ENCODE peak calls at places on chromosomes 11 and 22, in six cellular contexts. D is SK-N-SH, G is NB4, V is HCT116, Y is WTC11, W is GM12878. A is an unnamed sample.

GRCh38 chr11:122751298-122752070 is 86.8 kb upstream of the CRTAM start:
- DNase-seq in Y (no peak), V (no peak), W (no peak), G (peak), D (peak), A (no peak)

GRCh38 chr11:114215871-114216803 is 80.1 kb upstream of the NNMT start:
- DNase-seq in W (no peak), V (no peak), G (no peak), Y (no peak), D (no peak), A (no peak)

GRCh38 chr11:117900144-117900651 is 23.7 kb upstream of the FXYD6 start:
- DNase-seq in D (no peak), W (peak), Y (no peak), V (no peak), G (no peak), A (no peak)

GRCh38 chr11:61294717-61295595 is at the start of gene VWCE:
- DNase-seq in Y (peak), W (no peak), G (peak), V (no peak), D (peak), A (peak)

GRCh38 chr11:120908521-120909181 is 115.3 kb upstream of the TBCEL start:
- DNase-seq in G (peak), W (no peak), V (no peak), Y (no peak), D (no peak), A (no peak)

GRCh38 chr22:17903564-17904295 is 120.6 kb downstream of the MICAL3 start:
- DNase-seq in G (no peak), W (no peak), V (no peak), D (peak), Y (peak), A (no peak)

GRCh38 chr11:74380746-74381439 is 17.3 kb downstream of the PGM2L1 start:
- DNase-seq in V (no peak), G (peak), W (no peak), D (no peak), Y (no peak), A (no peak)

GRCh38 chr11:128467610-128468041 is 119.7 kb downstream of the ETS1 start:
- DNase-seq in V (peak), Y (no peak), D (no peak), G (no peak), W (no peak), A (peak)

GRCh38 chr11:115272925-115273324 is 231.3 kb downstream of the CADM1 start:
- DNase-seq in V (no peak), G (no peak), W (no peak), Y (no peak), D (no peak), A (no peak)

GRCh38 chr11:73334244-73335203 is 26.4 kb downstream of the ARHGEF17 start:
- DNase-seq in D (peak), G (peak), W (no peak), V (peak), Y (no peak), A (peak)

GRCh38 chr11:34075178-34075820 is 23.8 kb downstream of the CAPRIN1 start:
- DNase-seq in W (no peak), G (no peak), D (no peak), Y (no peak), V (peak), A (no peak)

GRCh38 chr11:67483901-67484665 is 1.3 kb downstream of the AIP start:
- DNase-seq in G (peak), D (no peak), Y (no peak), V (no peak), W (no peak), A (no peak)

GRCh38 chr11:69055212-69055586 is 6.5 kb downstream of the TPCN2 start:
- DNase-seq in W (no peak), D (no peak), Y (no peak), V (no peak), G (no peak), A (no peak)

GRCh38 chr11:116927163-116927772 is 89.8 kb upstream of the APOA1 start:
- DNase-seq in G (peak), W (no peak), D (peak), V (no peak), Y (no peak), A (no peak)

GRCh38 chr11:69791266-69791665 is 16.1 kb upstream of the FGF4 start:
- DNase-seq in D (no peak), W (no peak), G (no peak), Y (no peak), V (no peak), A (no peak)

GRCh38 chr11:34633990-34634725 is 13.3 kb downstream of the EHF start:
- DNase-seq in G (peak), W (no peak), V (no peak), Y (no peak), D (no peak), A (peak)

GRCh38 chr11:73661035-73661628 is 14.8 kb downstream of the PLEKHB1 start:
- DNase-seq in Y (peak), V (peak), W (peak), G (peak), D (peak), A (peak)

GRCh38 chr11:102592634-102593581 is 32.2 kb downstream of the MMP20 start:
- DNase-seq in Y (no peak), G (peak), W (no peak), V (peak), D (peak), A (peak)

GRCh38 chr11:121932646-121933185 is 183.3 kb downstream of the BLID start:
- DNase-seq in Y (no peak), W (no peak), G (no peak), V (no peak), D (no peak), A (no peak)

GRCh38 chr22:26324150-26324549 is 104.9 kb upstream of the ASPHD2 start:
- DNase-seq in Y (no peak), D (no peak), V (no peak), G (no peak), W (no peak), A (no peak)

GRCh38 chr11:27623945-27624523 is 76.2 kb downstream of the BDNF start:
- DNase-seq in D (no peak), G (no peak), W (no peak), V (no peak), Y (no peak), A (no peak)

GRCh38 chr11:108302121-108302785 is 79.4 kb downstream of the ATM start:
- DNase-seq in G (no peak), V (no peak), W (no peak), Y (no peak), D (no peak), A (no peak)

GRCh38 chr11:119873761-119874421 is 144.9 kb upstream of the NECTIN1 start:
- DNase-seq in Y (no peak), D (no peak), G (no peak), V (no peak), W (no peak), A (no peak)

GRCh38 chr22:27752771-27753170 is 48.8 kb downstream of the MN1 start:
- DNase-seq in D (no peak), G (no peak), V (no peak), W (no peak), Y (no peak), A (peak)

GRCh38 chr22:42830161-42830560 is 26.9 kb downstream of the ARFGAP3 start:
- DNase-seq in Y (no peak), W (no peak), V (no peak), D (no peak), G (no peak), A (no peak)

DNA sequence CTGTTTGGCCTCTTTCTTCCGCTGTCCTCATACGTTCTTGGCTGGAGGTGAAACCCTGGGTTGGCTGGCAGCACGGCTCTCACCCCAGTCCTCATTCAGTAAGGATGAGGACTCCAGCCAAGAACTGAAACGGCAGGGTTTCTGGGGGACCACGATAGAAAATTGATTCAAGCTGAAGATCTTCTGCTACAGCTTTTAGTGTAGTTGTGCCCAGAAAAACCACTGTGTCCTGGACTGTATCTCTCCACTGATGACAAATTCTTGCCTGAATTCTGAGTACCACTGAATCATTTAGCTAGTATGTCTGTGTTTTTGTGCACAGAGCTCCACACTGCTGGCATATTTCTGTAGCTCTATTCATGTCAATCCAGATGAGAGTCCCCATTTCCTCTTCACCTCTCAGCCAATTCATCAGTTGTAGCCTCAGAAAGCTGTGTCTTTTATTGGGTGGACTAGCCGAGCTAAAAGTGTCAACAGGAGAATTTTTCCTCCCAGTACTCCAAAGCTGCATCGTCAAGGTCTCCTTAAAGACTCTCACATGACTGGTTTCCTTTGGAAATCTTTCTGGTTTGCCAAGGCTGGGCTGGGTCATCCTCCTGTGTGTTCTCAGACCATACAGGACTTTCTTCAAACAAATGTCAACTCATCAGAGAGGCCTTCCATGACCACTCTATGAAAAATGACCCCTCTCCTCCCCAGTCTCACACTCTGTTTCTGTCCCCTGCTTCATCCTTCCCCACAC is 144.5 kb downstream of the LDLRAD3 start:
- DNase-seq in W (no peak), Y (no peak), G (no peak), V (no peak), D (no peak), A (no peak)
- TF ChIP-seq MAX in W (no peak), Y (no peak), G (no peak), V (no peak), D (no peak), A (no peak)

DNA sequence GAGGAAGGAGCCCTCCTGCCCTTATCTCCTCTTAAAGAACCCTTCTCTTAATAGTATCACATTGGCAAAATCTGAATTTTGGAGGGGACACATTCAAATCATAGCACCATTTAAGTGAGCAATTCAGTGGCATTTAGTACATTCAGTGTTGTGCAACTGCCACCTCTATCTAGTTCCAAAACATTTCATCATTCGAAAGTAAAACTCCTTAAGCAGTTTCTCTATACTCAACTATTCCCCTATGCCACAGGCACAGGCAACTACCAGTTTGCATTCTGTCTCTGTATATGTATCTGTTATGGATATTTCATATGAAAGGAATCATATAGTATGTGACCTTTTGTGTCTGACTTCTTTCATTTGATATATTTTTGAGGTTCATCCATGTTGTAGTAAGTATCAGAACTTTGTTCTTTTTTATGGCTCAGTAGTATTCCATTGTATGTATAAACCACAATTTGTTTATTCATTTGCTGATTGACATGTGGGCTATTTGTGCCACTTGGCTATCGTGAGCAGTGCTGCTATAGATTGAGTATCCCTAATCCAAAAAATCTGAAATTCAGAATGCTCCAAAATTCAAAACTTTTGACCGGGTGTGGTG is 22.9 kb downstream of the FAR1 start:
- DNase-seq in D (no peak), G (no peak), W (no peak), Y (no peak), V (no peak), A (no peak)
- TF ChIP-seq MAX in D (no peak), G (no peak), W (no peak), Y (no peak), V (no peak), A (no peak)

DNA sequence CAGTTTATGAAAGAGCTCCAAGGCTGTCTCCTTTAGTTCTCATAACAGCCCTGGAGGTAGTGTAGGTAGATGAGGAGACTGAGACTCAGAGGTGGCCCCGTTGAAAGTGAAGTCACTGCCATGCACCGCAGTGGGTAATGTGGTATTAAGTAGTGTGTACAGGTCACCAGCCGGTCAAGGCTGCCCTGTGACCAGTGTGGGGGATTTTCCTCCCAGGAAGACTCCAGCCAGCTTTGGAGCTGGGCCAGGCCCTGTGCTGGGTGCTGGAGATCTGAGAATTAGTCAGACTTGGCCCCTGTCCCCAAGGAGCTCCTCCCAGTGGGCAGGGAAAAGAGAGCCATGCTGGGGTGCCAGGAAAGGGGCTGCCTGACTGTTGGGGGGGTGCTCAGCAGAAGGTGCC is 5.3 kb downstream of the OMP start:
- DNase-seq in Y (no peak), D (no peak), W (no peak), G (no peak), V (peak), A (peak)
- TF ChIP-seq MAX in Y (no peak), D (peak), W (no peak), G (no peak), V (no peak), A (no peak)

GRCh38 chr22:20810645-20811044 is 36.7 kb downstream of the SERPIND1 start:
- DNase-seq in W (no peak), G (no peak), V (no peak), D (no peak), Y (no peak), A (no peak)
- TF ChIP-seq MAX in W (no peak), G (no peak), V (no peak), D (no peak), Y (no peak), A (no peak)

GRCh38 chr11:59891781-59892181 is 13.2 kb downstream of the OOSP3 start:
- DNase-seq in Y (peak), V (no peak), G (peak), D (no peak), W (no peak), A (no peak)
- TF ChIP-seq MAX in Y (no peak), V (no peak), G (no peak), D (no peak), W (no peak), A (no peak)

GRCh38 chr11:1534682-1535081 is 37.4 kb downstream of the DUSP8 start:
- DNase-seq in W (no peak), Y (no peak), V (no peak), D (no peak), G (no peak), A (no peak)
- TF ChIP-seq MAX in W (no peak), Y (no peak), V (no peak), D (no peak), G (no peak), A (no peak)

DNA sequence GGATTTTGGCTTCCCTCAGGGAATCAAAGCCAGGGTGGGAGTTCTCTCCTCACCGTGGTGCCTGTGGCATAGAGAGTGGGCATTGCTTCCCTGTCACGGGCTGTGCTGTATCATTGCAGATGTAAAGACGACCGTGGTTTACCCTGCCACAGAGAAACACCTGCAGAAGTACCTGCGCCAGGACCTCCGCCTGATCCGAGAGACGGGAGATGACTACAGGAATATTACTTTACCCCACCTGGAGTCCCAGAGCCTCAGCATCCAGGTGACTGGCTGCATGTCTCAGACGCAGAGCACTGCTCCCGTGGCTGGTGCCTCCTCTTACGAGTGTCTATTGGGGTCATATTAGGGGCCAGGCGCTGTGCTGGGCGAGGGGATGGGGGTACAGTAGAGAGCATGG is 24.2 kb upstream of the ST3GAL4 start:
- DNase-seq in Y (no peak), D (no peak), W (no peak), G (no peak), V (no peak), A (no peak)
- TF ChIP-seq MAX in Y (no peak), D (no peak), W (no peak), G (no peak), V (no peak), A (no peak)

DNA sequence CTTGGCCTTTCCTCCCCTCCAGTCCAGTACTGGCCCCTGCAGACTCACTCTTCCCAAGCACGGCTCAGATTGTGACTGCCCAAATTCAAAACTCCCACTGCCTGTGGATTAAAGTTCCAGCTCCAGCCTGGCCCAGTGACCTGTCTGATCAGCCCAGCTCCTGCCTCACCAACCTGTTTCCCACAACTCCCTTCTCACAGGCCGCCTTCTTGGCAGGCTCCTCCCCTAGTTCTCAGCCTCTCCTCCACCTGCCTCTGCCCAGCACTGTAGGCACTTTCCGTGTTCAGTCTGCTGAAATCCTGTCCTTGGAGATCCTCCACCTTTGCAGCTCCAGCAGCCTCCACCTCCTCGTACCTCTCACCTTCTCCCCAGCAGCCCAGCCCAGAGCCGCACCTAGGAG is 68.6 kb downstream of the MICAL2 start:
- DNase-seq in G (no peak), W (no peak), Y (no peak), V (no peak), D (no peak), A (no peak)
- TF ChIP-seq MAX in G (no peak), W (no peak), Y (no peak), V (peak), D (no peak), A (no peak)

A was measured in A549.